ENCODE peak calls at places on chromosomes 16 and 17, in seven cellular contexts. C is A549, J is K562, P is transverse colon, V is HepG2, Q is SK-N-SH, A is stomach. O is an unnamed sample.

GRCh38 chr17:7307686-7308624 is 527 bp downstream of the EIF5A start:
- DNase-seq in A (peak), J (peak), Q (peak), V (no peak), P (peak), C (peak), O (no peak)

GRCh38 chr17:16019347-16019746 is 19.7 kb downstream of the TTC19 start:
- DNase-seq in V (no peak), C (no peak), A (no peak), J (no peak), P (no peak), Q (no peak), O (no peak)

GRCh38 chr17:1709971-1710806 is at the start of gene TLCD2:
- DNase-seq in Q (peak), J (peak), C (peak), V (no peak), A (peak), P (peak), O (no peak)

GRCh38 chr16:24534634-24535033 is 4.7 kb upstream of the RBBP6 start:
- DNase-seq in J (no peak), P (no peak), C (peak), V (peak), A (no peak), Q (no peak), O (no peak)

GRCh38 chr16:56424791-56425438 is 430 bp downstream of the AMFR start:
- DNase-seq in Q (peak), V (no peak), P (peak), C (no peak), J (peak), A (no peak), O (no peak)

GRCh38 chr17:76243826-76244679 is 3.8 kb upstream of the RNF157 start:
- DNase-seq in A (no peak), J (no peak), Q (no peak), P (no peak), V (no peak), C (no peak), O (no peak)

GRCh38 chr17:3928394-3928793 is 12.1 kb upstream of the P2RX1 start:
- DNase-seq in J (no peak), A (no peak), Q (no peak), C (no peak), V (no peak), P (no peak), O (no peak)

GRCh38 chr17:35160354-35161201 is 13.0 kb downstream of the UNC45B start:
- DNase-seq in A (no peak), V (no peak), P (no peak), Q (no peak), C (no peak), J (no peak), O (no peak)

GRCh38 chr16:80580109-80580832 is 39.5 kb downstream of the DYNLRB2 start:
- DNase-seq in P (no peak), V (no peak), C (peak), J (no peak), A (no peak), Q (no peak), O (no peak)

GRCh38 chr16:23557779-23558330 is 328 bp downstream of the UBFD1 start:
- DNase-seq in V (peak), P (peak), Q (no peak), J (no peak), A (no peak), C (no peak), O (peak)

GRCh38 chr16:26149661-26150060 is 457.9 kb downstream of the HS3ST4 start:
- DNase-seq in A (no peak), Q (no peak), P (no peak), C (no peak), J (no peak), V (no peak), O (no peak)

GRCh38 chr17:74715144-74715543 is 2.4 kb upstream of the CD300LF start:
- DNase-seq in J (peak), V (peak), A (peak), P (no peak), Q (no peak), C (no peak), O (no peak)

GRCh38 chr17:8123695-8124349 is at the start of gene HES7:
- DNase-seq in Q (peak), P (no peak), J (no peak), A (no peak), C (peak), V (no peak), O (peak)

GRCh38 chr17:77990301-77990700 is 31.8 kb downstream of the TNRC6C start:
- DNase-seq in Q (no peak), A (no peak), J (no peak), C (no peak), P (no peak), V (no peak), O (no peak)

GRCh38 chr16:74611721-74612120 is 4.8 kb upstream of the GLG1 start:
- DNase-seq in P (no peak), J (no peak), C (no peak), V (no peak), Q (no peak), A (no peak), O (no peak)

GRCh38 chr16:73082608-73083007 is 34.7 kb upstream of the ZFHX3 start:
- DNase-seq in Q (no peak), J (no peak), P (no peak), V (peak), A (no peak), C (peak), O (no peak)

GRCh38 chr17:45149669-45150603 is 1.7 kb downstream of the HEXIM1 start:
- DNase-seq in A (peak), J (peak), V (no peak), P (peak), C (peak), Q (peak), O (peak)

GRCh38 chr16:49463529-49463928 is 89.9 kb downstream of the C16orf78 start:
- DNase-seq in Q (no peak), J (no peak), V (no peak), A (peak), C (no peak), P (peak), O (no peak)

GRCh38 chr16:22007509-22008214 is at the start of gene MOSMO:
- DNase-seq in C (peak), J (peak), A (peak), P (peak), V (peak), Q (peak), O (peak)

GRCh38 chr17:7841622-7842379 is 7.8 kb downstream of the KDM6B start:
- DNase-seq in A (peak), V (peak), C (peak), P (peak), J (peak), Q (peak), O (peak)

GRCh38 chr16:79571065-79571697 is 29.4 kb downstream of the MAF start:
- DNase-seq in C (no peak), P (no peak), J (no peak), V (no peak), A (no peak), Q (no peak), O (no peak)

GRCh38 chr17:44221072-44221861 is 1.8 kb upstream of the UBTF start:
- DNase-seq in J (peak), Q (peak), A (peak), V (peak), C (peak), P (peak), O (peak)

GRCh38 chr17:71269201-71269600 is 851.6 kb upstream of the SOX9 start:
- DNase-seq in A (no peak), C (no peak), P (no peak), J (no peak), V (no peak), Q (no peak), O (no peak)

GRCh38 chr17:8044819-8045810 is 6.3 kb downstream of the ALOX15B start:
- DNase-seq in A (no peak), J (no peak), Q (no peak), P (no peak), V (no peak), C (no peak), O (no peak)

GRCh38 chr16:30654856-30655255 is 3.4 kb upstream of the FBRS start:
- DNase-seq in A (no peak), C (no peak), Q (no peak), P (no peak), V (no peak), J (no peak), O (no peak)

GRCh38 chr16:14196539-14196938 is 125.4 kb downstream of the MRTFB start:
- DNase-seq in Q (peak), P (no peak), A (no peak), J (no peak), V (no peak), C (no peak), O (no peak)

GRCh38 chr17:62692721-62693431 is 65.4 kb downstream of the MRC2 start:
- DNase-seq in A (no peak), V (peak), Q (peak), P (no peak), J (peak), C (peak), O (no peak)

GRCh38 chr17:81210868-81211267 is 11.9 kb downstream of the CEP131 start:
- DNase-seq in V (no peak), J (no peak), Q (no peak), A (no peak), P (no peak), C (no peak), O (no peak)

GRCh38 chr16:30896203-30896889 is at the start of gene CTF1:
- DNase-seq in C (no peak), V (peak), A (peak), P (peak), Q (peak), J (peak), O (peak)

GRCh38 chr16:55282441-55282840 is 41.6 kb upstream of the IRX6 start:
- DNase-seq in J (no peak), C (no peak), A (no peak), V (no peak), Q (no peak), P (no peak), O (no peak)

DNA sequence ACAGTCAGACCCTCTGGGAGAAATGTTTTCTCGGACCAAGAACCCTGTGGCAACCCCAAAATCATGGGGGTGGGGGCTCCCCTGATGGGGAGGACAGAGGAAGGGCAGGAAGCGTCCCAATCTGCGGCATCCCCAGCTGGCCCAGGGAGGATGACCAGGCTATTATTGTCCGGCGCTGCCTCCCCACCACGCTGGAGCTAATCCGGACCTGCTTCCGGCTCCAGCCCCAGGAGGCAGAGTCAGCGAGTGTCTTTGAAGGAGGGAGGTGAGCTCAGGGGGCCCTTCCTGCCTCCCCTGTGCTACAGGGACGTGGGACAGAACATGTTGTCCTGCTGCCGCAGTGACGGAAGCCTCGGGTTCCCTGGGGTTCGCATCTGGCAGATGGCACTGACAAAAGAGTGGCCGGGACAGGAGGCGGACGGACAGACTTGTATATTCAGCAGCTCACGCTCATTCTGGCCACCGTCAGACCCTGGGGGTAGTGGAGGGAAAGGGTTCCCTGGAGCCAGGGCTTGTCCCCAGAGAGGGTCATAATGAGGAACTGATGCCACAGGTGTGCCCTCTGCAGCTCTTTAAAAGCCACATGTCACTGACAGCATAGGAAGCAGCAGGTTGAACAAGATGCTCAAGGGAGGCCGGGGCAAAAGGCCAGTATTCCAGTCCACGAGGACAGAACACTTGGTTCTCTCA is 54.3 kb upstream of the CDC42EP4 start:
- DNase-seq in A (no peak), Q (no peak), P (no peak), C (no peak), V (no peak), J (no peak), O (peak)
- TF ChIP-seq EP300 in A (peak), Q (no peak), P (no peak), C (no peak), V (no peak), J (no peak), O (peak)

GRCh38 chr16:89300976-89301360 is 83.5 kb downstream of the ZNF778 start:
- DNase-seq in J (no peak), C (no peak), Q (no peak), P (no peak), V (no peak), A (no peak), O (no peak)

GRCh38 chr16:89298826-89299225 is 81.3 kb downstream of the ZNF778 start:
- DNase-seq in A (no peak), P (no peak), Q (no peak), C (no peak), V (no peak), J (no peak), O (no peak)

GRCh38 chr16:89297156-89297869 is 79.8 kb downstream of the ZNF778 start:
- DNase-seq in A (no peak), C (no peak), P (no peak), Q (no peak), J (no peak), V (no peak), O (no peak)

GRCh38 chr16:89297870-89298545 is 80.5 kb downstream of the ZNF778 start:
- DNase-seq in A (no peak), C (no peak), Q (no peak), V (no peak), J (no peak), P (no peak), O (no peak)

DNA sequence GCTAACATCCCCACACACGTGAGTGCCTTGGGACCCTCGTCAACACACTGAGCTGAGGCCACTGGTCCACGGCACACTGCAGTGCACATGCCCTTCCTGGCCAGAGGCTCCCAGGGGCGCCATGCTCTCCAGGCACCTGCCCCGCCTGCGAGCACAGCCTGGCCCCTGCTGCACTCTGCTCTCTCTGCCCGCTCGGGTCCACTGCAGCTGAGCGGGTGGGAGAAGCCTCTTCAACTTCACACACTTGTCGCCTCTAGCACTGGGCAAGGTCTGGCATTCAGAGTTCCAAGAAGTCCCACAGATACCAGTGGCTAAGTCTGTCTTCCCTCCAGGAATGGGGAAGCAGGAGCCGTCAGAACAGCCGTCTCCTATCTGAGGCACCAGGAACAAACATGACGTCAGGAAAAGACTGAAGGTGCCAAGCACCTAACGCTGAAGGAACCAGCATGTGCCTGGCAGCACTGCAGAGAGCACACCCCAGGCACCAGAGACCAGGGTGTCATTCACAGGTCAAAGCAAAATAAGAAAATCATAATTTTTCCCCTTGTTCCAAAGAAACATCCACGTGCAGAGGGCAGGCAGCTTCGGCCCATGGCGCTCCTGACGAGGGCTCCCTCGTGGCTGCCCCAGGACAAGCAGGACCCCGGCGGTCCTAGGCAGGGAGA is 82.9 kb downstream of the ZNF778 start:
- DNase-seq in Q (no peak), C (peak), V (no peak), J (no peak), P (no peak), A (peak), O (no peak)
- TF ChIP-seq EP300 in Q (no peak), C (no peak), V (no peak), J (no peak), P (peak), A (peak), O (peak)

DNA sequence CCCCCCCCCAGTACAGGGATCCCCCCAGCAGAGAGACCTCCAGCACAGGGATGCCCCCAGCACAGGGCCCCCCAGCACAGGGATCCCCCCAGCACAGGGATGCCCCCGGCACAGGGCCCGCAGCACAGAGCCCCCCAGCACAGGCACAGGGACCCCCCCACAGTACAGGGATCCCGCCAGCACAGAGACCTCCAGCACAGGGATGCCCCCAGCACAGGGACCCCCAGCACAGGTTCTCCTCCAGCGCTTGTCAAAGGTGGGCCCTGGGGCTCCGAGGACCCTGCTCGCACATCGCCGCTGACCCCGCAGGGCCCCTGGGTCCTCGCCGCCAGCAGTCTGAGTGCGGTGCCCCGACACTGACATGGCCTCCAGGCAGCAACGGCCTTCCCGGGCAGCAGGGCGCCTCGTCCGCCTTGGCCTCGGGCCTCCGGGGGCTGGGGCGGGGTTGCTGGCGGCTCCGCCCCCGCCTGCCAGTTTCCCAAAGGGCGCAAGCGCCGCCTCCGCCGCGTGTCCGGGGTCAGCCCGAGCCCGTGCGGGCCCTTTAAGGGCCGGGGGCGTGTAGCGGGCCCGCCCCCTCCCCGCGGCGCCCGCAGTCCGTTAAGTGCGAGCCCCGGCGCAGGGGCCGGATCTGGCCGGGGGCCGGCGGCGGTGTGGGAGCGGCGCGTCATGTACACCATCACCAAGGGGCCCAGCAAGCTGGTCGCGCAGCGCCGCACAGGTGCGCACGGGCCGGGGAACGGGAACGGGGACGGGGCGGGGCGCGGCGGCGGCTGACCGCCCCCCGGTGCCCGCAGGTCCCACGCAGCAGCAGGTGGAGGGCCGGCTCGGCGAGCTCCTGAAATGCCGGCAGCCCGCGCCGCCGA is at the start of gene MCRIP2:
- DNase-seq in J (peak), A (peak), C (peak), Q (peak), P (peak), V (peak), O (peak)
- TF ChIP-seq EP300 in J (no peak), A (no peak), C (no peak), Q (no peak), P (no peak), V (peak), O (no peak)

DNA sequence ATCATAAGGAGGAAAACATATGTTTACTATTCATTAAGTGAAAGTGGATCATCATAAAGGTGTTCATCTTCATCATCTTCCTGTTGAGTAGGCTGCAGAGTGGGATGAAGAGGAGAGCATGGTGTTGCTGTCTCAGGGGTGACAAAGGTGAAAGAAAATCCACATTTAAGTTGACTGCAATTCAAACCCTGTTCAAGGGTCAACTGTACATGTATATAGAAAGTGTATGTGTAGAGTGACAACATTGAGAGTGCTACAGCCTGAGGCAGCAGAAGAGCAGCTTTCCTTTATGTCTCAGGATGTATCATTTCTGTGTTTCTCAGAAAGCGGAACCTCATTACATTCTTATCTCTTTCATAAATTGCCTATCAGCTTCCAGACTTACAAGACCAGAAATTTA is 17.2 kb downstream of the ORC6 start:
- DNase-seq in Q (no peak), J (no peak), P (no peak), C (no peak), V (no peak), A (no peak), O (no peak)
- TF ChIP-seq EP300 in Q (no peak), J (no peak), P (no peak), C (no peak), V (no peak), A (no peak), O (no peak)

DNA sequence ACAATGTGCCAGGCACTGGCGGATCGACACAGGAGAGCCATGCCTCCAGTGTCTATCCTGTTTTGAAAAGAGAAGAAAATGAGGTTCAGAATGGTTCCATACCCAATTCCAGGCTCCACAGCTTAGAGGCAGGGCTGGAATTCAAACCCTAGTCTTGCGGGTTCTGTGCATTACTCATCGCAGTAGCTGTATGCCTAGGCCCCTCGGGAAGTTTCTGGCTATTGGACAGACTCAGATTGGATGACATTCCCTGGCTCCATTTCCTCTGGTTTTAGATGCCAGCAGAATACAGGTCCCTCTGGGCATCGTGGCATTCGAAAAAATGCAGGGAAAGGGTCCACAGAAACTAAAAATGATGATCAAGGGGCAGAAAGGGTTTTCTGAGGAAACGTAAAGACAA is 184.7 kb downstream of the COPRS start:
- DNase-seq in P (no peak), A (no peak), V (no peak), J (no peak), C (no peak), Q (no peak), O (no peak)
- TF ChIP-seq EP300 in P (no peak), A (no peak), V (no peak), J (no peak), C (no peak), Q (no peak), O (no peak)

DNA sequence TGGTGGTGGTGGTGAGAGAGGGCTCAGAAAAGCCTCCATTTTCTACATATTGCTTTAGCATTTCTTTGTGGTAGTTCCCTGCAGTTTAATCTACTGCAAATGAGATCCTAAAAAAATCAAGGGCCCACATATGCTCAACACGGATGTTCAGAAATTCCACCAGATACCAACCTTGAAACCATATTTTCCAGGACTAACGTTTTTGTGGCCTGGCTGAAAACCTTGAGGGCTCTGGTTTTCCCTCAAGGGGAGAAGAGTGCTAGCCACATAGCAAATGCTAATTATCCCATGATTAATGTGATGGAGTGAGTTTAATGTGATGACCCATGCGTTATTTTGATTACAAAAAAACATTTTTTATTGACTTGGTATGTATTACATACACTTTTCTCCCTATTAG is 68.9 kb downstream of the SNX11 start:
- DNase-seq in P (no peak), A (no peak), J (no peak), V (no peak), Q (no peak), C (no peak), O (no peak)
- TF ChIP-seq EP300 in P (no peak), A (no peak), J (no peak), V (no peak), Q (no peak), C (no peak), O (no peak)

O was measured in tibial nerve.